ENCODE peak calls at places on chromosomes 3 and 15, in ten cellular contexts. J, T, E, A, S, G, B, Z, N and U are unnamed samples.

GRCh38 chr3:163753033-163753432 is 1325.3 kb downstream of the SI start:
- ATAC-seq in J (no peak), T (peak), E (no peak), A (no peak), S (no peak), G (no peak), B (no peak), Z (no peak), N (no peak), U (no peak)

GRCh38 chr3:164194842-164195241 is 883.5 kb downstream of the SI start:
- ATAC-seq in J (no peak), T (no peak), E (no peak), A (no peak), S (no peak), G (no peak), B (no peak), Z (no peak), N (no peak), U (no peak)

GRCh38 chr3:194029846-194030245 is 106.1 kb upstream of the HES1 start:
- ATAC-seq in J (no peak), T (no peak), E (no peak), A (no peak), S (no peak), G (no peak), B (no peak), Z (no peak), N (peak), U (peak)

GRCh38 chr15:83567318-83567717 is 86.6 kb upstream of the ADAMTSL3 start:
- ATAC-seq in J (no peak), T (no peak), E (no peak), A (no peak), S (no peak), G (no peak), B (no peak), Z (no peak), N (no peak), U (no peak)

GRCh38 chr3:61387817-61388216 is 136.6 kb upstream of the FHIT start:
- ATAC-seq in J (no peak), T (no peak), E (no peak), A (peak), S (no peak), G (no peak), B (no peak), Z (no peak), N (no peak), U (no peak)

GRCh38 chr3:46930945-46931403 is 45.6 kb downstream of the CCDC12 start:
- ATAC-seq in J (no peak), T (no peak), E (peak), A (no peak), S (no peak), G (no peak), B (no peak), Z (no peak), N (peak), U (no peak)

GRCh38 chr15:65101891-65102708 is 12.9 kb downstream of the UBAP1L start:
- ATAC-seq in J (no peak), T (no peak), E (no peak), A (no peak), S (no peak), G (no peak), B (no peak), Z (no peak), N (no peak), U (no peak)

GRCh38 chr15:70095387-70096214 is 2.1 kb downstream of the TLE3 start:
- ATAC-seq in J (no peak), T (no peak), E (no peak), A (no peak), S (no peak), G (no peak), B (no peak), Z (no peak), N (no peak), U (no peak)

GRCh38 chr3:32284443-32284842 is 46.0 kb downstream of the CMTM8 start:
- ATAC-seq in J (no peak), T (no peak), E (no peak), A (no peak), S (no peak), G (no peak), B (no peak), Z (no peak), N (no peak), U (no peak)

GRCh38 chr3:45988804-45989203 is 6.8 kb downstream of the FYCO1 start:
- ATAC-seq in J (peak), T (no peak), E (no peak), A (peak), S (no peak), G (no peak), B (peak), Z (no peak), N (no peak), U (peak)

GRCh38 chr15:67296684-67297083 is 42.1 kb downstream of the IQCH start:
- ATAC-seq in J (no peak), T (no peak), E (no peak), A (no peak), S (no peak), G (no peak), B (no peak), Z (no peak), N (no peak), U (no peak)

GRCh38 chr3:124850633-124851032 is 36.5 kb downstream of the ITGB5 start:
- ATAC-seq in J (no peak), T (no peak), E (peak), A (no peak), S (no peak), G (no peak), B (no peak), Z (no peak), N (peak), U (no peak)

GRCh38 chr15:57607570-57608000 is 15.9 kb downstream of the MYZAP start:
- ATAC-seq in J (no peak), T (no peak), E (peak), A (no peak), S (no peak), G (no peak), B (no peak), Z (no peak), N (no peak), U (peak)

GRCh38 chr3:125116311-125117069 is 60.7 kb upstream of the HEG1 start:
- ATAC-seq in J (no peak), T (no peak), E (peak), A (no peak), S (no peak), G (no peak), B (no peak), Z (no peak), N (peak), U (peak)

GRCh38 chr3:140236836-140237476 is 302.0 kb downstream of the CLSTN2 start:
- ATAC-seq in J (no peak), T (no peak), E (no peak), A (no peak), S (no peak), G (no peak), B (no peak), Z (no peak), N (peak), U (no peak)

GRCh38 chr3:111595239-111595638 is at the start of gene ZBED2:
- ATAC-seq in J (peak), T (no peak), E (peak), A (peak), S (peak), G (no peak), B (peak), Z (no peak), N (no peak), U (peak)

GRCh38 chr15:49145651-49146609 is 9.5 kb downstream of the COPS2 start:
- ATAC-seq in J (peak), T (peak), E (peak), A (peak), S (peak), G (peak), B (peak), Z (peak), N (peak), U (no peak)

GRCh38 chr15:80526556-80527340 is 122.6 kb downstream of the ARNT2 start:
- ATAC-seq in J (no peak), T (no peak), E (peak), A (no peak), S (no peak), G (no peak), B (no peak), Z (no peak), N (no peak), U (no peak)

GRCh38 chr3:183434992-183435391 is 6.6 kb upstream of the MCF2L2 start:
- ATAC-seq in J (no peak), T (no peak), E (no peak), A (no peak), S (no peak), G (no peak), B (no peak), Z (no peak), N (no peak), U (no peak)

GRCh38 chr15:48507416-48508065 is 138.0 kb downstream of the FBN1 start:
- ATAC-seq in J (no peak), T (peak), E (peak), A (no peak), S (peak), G (no peak), B (no peak), Z (no peak), N (peak), U (peak)

GRCh38 chr3:194632983-194633348 is 253 bp downstream of the TMEM44 start:
- ATAC-seq in J (peak), T (peak), E (no peak), A (peak), S (peak), G (peak), B (peak), Z (peak), N (no peak), U (peak)

GRCh38 chr3:162525052-162525451 is 1028.4 kb downstream of the OTOL1 start:
- ATAC-seq in J (no peak), T (no peak), E (no peak), A (no peak), S (no peak), G (no peak), B (no peak), Z (no peak), N (peak), U (no peak)

GRCh38 chr3:165336786-165337185 is 140.6 kb upstream of the SLITRK3 start:
- ATAC-seq in J (no peak), T (peak), E (no peak), A (no peak), S (no peak), G (no peak), B (no peak), Z (no peak), N (no peak), U (no peak)

GRCh38 chr3:189507856-189508255 is 123.3 kb upstream of the TP63 start:
- ATAC-seq in J (no peak), T (no peak), E (no peak), A (no peak), S (no peak), G (no peak), B (no peak), Z (no peak), N (no peak), U (no peak)

GRCh38 chr3:57977755-57978715 is 30.2 kb upstream of the FLNB start:
- ATAC-seq in J (no peak), T (no peak), E (peak), A (no peak), S (no peak), G (no peak), B (no peak), Z (no peak), N (no peak), U (peak)

GRCh38 chr3:3851621-3852323 is 52.5 kb downstream of the LRRN1 start:
- ATAC-seq in J (peak), T (no peak), E (no peak), A (no peak), S (no peak), G (no peak), B (peak), Z (no peak), N (no peak), U (no peak)

GRCh38 chr3:124526601-124527000 is 203.7 kb upstream of the UMPS start:
- ATAC-seq in J (no peak), T (no peak), E (no peak), A (no peak), S (no peak), G (no peak), B (no peak), Z (no peak), N (no peak), U (no peak)

GRCh38 chr3:194872669-194872977 is 186.9 kb downstream of the FAM43A start:
- ATAC-seq in J (no peak), T (no peak), E (no peak), A (no peak), S (no peak), G (no peak), B (no peak), Z (no peak), N (no peak), U (no peak)

GRCh38 chr3:98732239-98733054 is 30.7 kb upstream of the ST3GAL6 start:
- ATAC-seq in J (peak), T (peak), E (peak), A (peak), S (peak), G (no peak), B (peak), Z (peak), N (peak), U (peak)

GRCh38 chr15:62066663-62067447 is at the start of gene C2CD4A:
- ATAC-seq in J (peak), T (no peak), E (peak), A (peak), S (peak), G (peak), B (peak), Z (peak), N (peak), U (peak)

GRCh38 chr15:43828061-43828657 is 1.4 kb downstream of the WDR76 start:
- ATAC-seq in J (peak), T (peak), E (no peak), A (peak), S (peak), G (no peak), B (peak), Z (no peak), N (no peak), U (no peak)

GRCh38 chr3:151538706-151539403 is 78.0 kb upstream of the IGSF10 start:
- ATAC-seq in J (no peak), T (no peak), E (peak), A (no peak), S (no peak), G (no peak), B (no peak), Z (no peak), N (peak), U (no peak)

GRCh38 chr15:63023351-63023945 is 19.1 kb upstream of the TPM1 start:
- ATAC-seq in J (no peak), T (no peak), E (no peak), A (no peak), S (no peak), G (no peak), B (no peak), Z (no peak), N (no peak), U (no peak)

GRCh38 chr3:29705906-29706507 is 425.1 kb downstream of the RBMS3 start:
- ATAC-seq in J (no peak), T (no peak), E (no peak), A (no peak), S (no peak), G (no peak), B (no peak), Z (no peak), N (no peak), U (no peak)

GRCh38 chr3:42635111-42635510 is 18.4 kb upstream of the ZBTB47 start:
- ATAC-seq in J (peak), T (no peak), E (peak), A (peak), S (peak), G (peak), B (peak), Z (peak), N (no peak), U (peak)

GRCh38 chr15:99502182-99502581 is 63.6 kb upstream of the MEF2A start:
- ATAC-seq in J (peak), T (no peak), E (peak), A (peak), S (peak), G (peak), B (peak), Z (no peak), N (peak), U (peak)

GRCh38 chr3:169334994-169335393 is 328.5 kb downstream of the MECOM start:
- ATAC-seq in J (no peak), T (no peak), E (no peak), A (no peak), S (no peak), G (no peak), B (no peak), Z (no peak), N (peak), U (peak)

GRCh38 chr15:50884583-50884982 is 23.9 kb upstream of the AP4E1 start:
- ATAC-seq in J (no peak), T (no peak), E (no peak), A (no peak), S (no peak), G (no peak), B (no peak), Z (no peak), N (peak), U (peak)